ENCODE peak calls at places on chromosome 17, in eight cellular contexts. V is GM04503, H is Daoy, Q is T-helper 9 cell, B is Calu3, I is substantia nigra, S is fibroblast of lung, T is C1 segment of cervical spinal cord. M is an unnamed sample.
A peak's percentile ranks its signal among the peaks of the same experiment; 100 is the strongest.

GRCh38 chr17:8209909-8210760 is at the start of gene AURKB:
- DNase-seq in S (peak; percentile 97), B (peak; percentile 92), Q (peak; percentile 92), H (peak; percentile 96), V (peak; percentile 81), T (peak; percentile 70), I (peak; percentile 80), M (peak; percentile 98)

GRCh38 chr17:78676415-78677302 is 99.5 kb upstream of the DNAH17 start:
- DNase-seq in Q (no peak), H (no peak), S (no peak), T (no peak), V (no peak), I (no peak), B (no peak), M (no peak)

GRCh38 chr17:72989074-72989610 is 103.3 kb downstream of the SLC39A11 start:
- DNase-seq in S (peak; percentile 48), B (no peak), I (no peak), V (no peak), Q (no peak), T (no peak), H (no peak), M (no peak)

GRCh38 chr17:39099686-39100293 is 51.6 kb downstream of the PLXDC1 start:
- DNase-seq in T (no peak), S (peak; percentile 86), I (no peak), Q (no peak), H (peak; percentile 9), V (no peak), B (no peak), M (no peak)

GRCh38 chr17:81053043-81053970 is 18.4 kb downstream of the BAIAP2 start:
- DNase-seq in H (no peak), S (no peak), I (no peak), Q (no peak), B (no peak), V (no peak), T (no peak), M (no peak)

GRCh38 chr17:74042744-74043486 is 160.6 kb upstream of the RPL38 start:
- DNase-seq in B (peak; percentile 38), H (peak; percentile 97), T (peak; percentile 45), Q (no peak), I (no peak), S (peak; percentile 31), V (peak; percentile 73), M (peak; percentile 98)

GRCh38 chr17:17834974-17835373 is 1.8 kb downstream of the SREBF1 start:
- DNase-seq in B (no peak), V (no peak), H (no peak), I (no peak), T (no peak), Q (no peak), S (no peak), M (no peak)

GRCh38 chr17:74245818-74246204 is 28.2 kb upstream of the DNAI2 start:
- DNase-seq in Q (no peak), S (no peak), V (no peak), I (no peak), T (no peak), B (no peak), H (no peak), M (no peak)

GRCh38 chr17:76697702-76698465 is 12.9 kb downstream of the MXRA7 start:
- DNase-seq in B (no peak), I (no peak), S (peak; percentile 72), H (peak; percentile 74), Q (no peak), T (no peak), V (no peak), M (no peak)

GRCh38 chr17:62179525-62180161 is 114.6 kb upstream of the MED13 start:
- DNase-seq in T (no peak), Q (no peak), B (peak; percentile 8), I (no peak), S (peak; percentile 45), H (peak; percentile 81), V (no peak), M (peak; percentile 98)

GRCh38 chr17:194844-195602 is 13.6 kb upstream of the DOC2B start:
- DNase-seq in I (no peak), V (no peak), B (no peak), H (no peak), Q (no peak), S (no peak), T (no peak), M (no peak)

GRCh38 chr17:79779661-79780365 is 1.9 kb downstream of the CBX2 start:
- DNase-seq in V (no peak), B (no peak), Q (no peak), I (no peak), H (no peak), T (no peak), S (no peak), M (no peak)

GRCh38 chr17:19237389-19238166 is 412 bp downstream of the EPN2 start:
- DNase-seq in B (peak; percentile 8), H (peak; percentile 56), Q (peak; percentile 1), I (no peak), V (no peak), S (no peak), T (no peak), M (peak; percentile 19)

GRCh38 chr17:57773557-57773956 is 28.5 kb upstream of the CCDC182 start:
- DNase-seq in H (no peak), V (no peak), Q (no peak), T (no peak), B (no peak), S (no peak), I (no peak), M (no peak)

GRCh38 chr17:40482722-40483121 is 18.7 kb downstream of the TNS4 start:
- DNase-seq in S (no peak), H (no peak), V (no peak), I (no peak), B (no peak), T (no peak), Q (no peak), M (peak; percentile 61)

GRCh38 chr17:27521281-27522027 is 65.2 kb downstream of the KSR1 start:
- DNase-seq in T (no peak), H (no peak), V (no peak), Q (no peak), S (no peak), I (no peak), B (no peak), M (no peak)

GRCh38 chr17:37493249-37494027 is 3.7 kb downstream of the DUSP14 start:
- DNase-seq in T (no peak), Q (no peak), B (no peak), I (no peak), H (peak; percentile 15), S (peak; percentile 77), V (peak; percentile 95), M (peak; percentile 90)

GRCh38 chr17:67980456-67980855 is 15.8 kb downstream of the C17orf58 start:
- DNase-seq in S (no peak), T (no peak), V (no peak), B (no peak), H (no peak), I (no peak), Q (no peak), M (no peak)

GRCh38 chr17:2893422-2893914 is 97.2 kb downstream of the RAP1GAP2 start:
- DNase-seq in T (no peak), Q (no peak), B (peak; percentile 61), I (no peak), S (no peak), V (no peak), H (no peak), M (peak; percentile 94)